ENCODE peak calls at places on chromosomes 11 and 22, in four cellular contexts. K is foreskin fibroblast, C is fibroblast of lung, D is hepatocyte. L is an unnamed sample.

GRCh38 chr11:79311461-79311860 is 129.4 kb downstream of the TENM4 start:
- DNase-seq in K (no peak), C (no peak), D (no peak), L (no peak)

GRCh38 chr11:77038029-77038824 is 4.0 kb downstream of the B3GNT6 start:
- DNase-seq in K (no peak), C (peak; percentile 43), D (no peak), L (no peak)

GRCh38 chr22:44329179-44329796 is 16.5 kb upstream of the SHISAL1 start:
- DNase-seq in K (no peak), C (no peak), D (no peak), L (peak; percentile 87)

GRCh38 chr22:20021196-20022181 is 579 bp downstream of the TANGO2 start:
- DNase-seq in K (peak; percentile 59), C (peak; percentile 58), D (peak; percentile 35), L (no peak)

GRCh38 chr11:48013269-48013901 is 33.0 kb downstream of the PTPRJ start:
- DNase-seq in K (no peak), C (peak; percentile 45), D (peak; percentile 37), L (peak; percentile 40)

GRCh38 chr11:78220218-78221157 is 31.8 kb downstream of the USP35 start:
- DNase-seq in K (no peak), C (no peak), D (no peak), L (peak; percentile 28)

GRCh38 chr11:3866206-3866605 is 10.7 kb downstream of the STIM1 start:
- DNase-seq in K (no peak), C (no peak), D (no peak), L (peak; percentile 85)

GRCh38 chr11:89612111-89612510 is 98.0 kb upstream of the TRIM77 start:
- DNase-seq in K (no peak), C (no peak), D (no peak), L (no peak)

GRCh38 chr22:20192293-20192971 is 41.6 kb upstream of the CCDC188 start:
- DNase-seq in K (no peak), C (no peak), D (no peak), L (no peak)

GRCh38 chr22:44684506-44685383 is 17.3 kb upstream of the PRR5 start:
- DNase-seq in K (peak; percentile 91), C (peak; percentile 86), D (peak; percentile 95), L (peak; percentile 91)

GRCh38 chr11:92709329-92709728 is 260.1 kb upstream of the MTNR1B start:
- DNase-seq in K (no peak), C (no peak), D (no peak), L (no peak)

GRCh38 chr22:25048659-25049657 is 96.4 kb downstream of the KIAA1671 start:
- DNase-seq in K (no peak), C (peak; percentile 36), D (peak; percentile 84), L (peak; percentile 69)

GRCh38 chr11:101166038-101166437 is 36.4 kb upstream of the PGR start:
- DNase-seq in K (no peak), C (no peak), D (no peak), L (no peak)

GRCh38 chr11:102836290-102836875 is 7.0 kb downstream of the MMP3 start:
- DNase-seq in K (peak; percentile 47), C (peak; percentile 93), D (no peak), L (no peak)

GRCh38 chr11:124740277-124740882 is 638 bp downstream of the NRGN start:
- DNase-seq in K (no peak), C (peak; percentile 21), D (no peak), L (peak; percentile 42)

GRCh38 chr22:38513063-38513462 is 7.0 kb upstream of the DDX17 start:
- DNase-seq in K (no peak), C (no peak), D (peak; percentile 36), L (peak; percentile 65)

GRCh38 chr11:116062526-116063171 is 558.4 kb upstream of the CADM1 start:
- DNase-seq in K (no peak), C (peak; percentile 14), D (peak; percentile 33), L (peak; percentile 27)

GRCh38 chr11:76147106-76147735 is 59.1 kb downstream of the WNT11 start:
- DNase-seq in K (no peak), C (no peak), D (no peak), L (no peak)

GRCh38 chr11:120212926-120213325 is 2.1 kb downstream of the OAF start:
- DNase-seq in K (no peak), C (no peak), D (no peak), L (no peak)

GRCh38 chr11:112523477-112523876 is 262.8 kb upstream of the PLET1 start:
- DNase-seq in K (no peak), C (no peak), D (no peak), L (no peak)

GRCh38 chr22:38316340-38317236 is 645 bp downstream of the CSNK1E start:
- DNase-seq in K (no peak), C (peak; percentile 60), D (peak; percentile 81), L (peak; percentile 60)

GRCh38 chr11:117945047-117945820 is 16.0 kb upstream of the TMPRSS13 start:
- DNase-seq in K (no peak), C (no peak), D (no peak), L (peak; percentile 56)

GRCh38 chr11:45097721-45098493 is 48.5 kb upstream of the PRDM11 start:
- DNase-seq in K (no peak), C (peak; percentile 66), D (peak; percentile 84), L (peak; percentile 25)

GRCh38 chr11:497565-498296 is 9.3 kb downstream of the RNH1 start:
- DNase-seq in K (no peak), C (no peak), D (no peak), L (no peak)

GRCh38 chr11:66889974-66890373 is 33.1 kb downstream of the LRFN4 start:
- DNase-seq in K (no peak), C (peak; percentile 22), D (no peak), L (no peak)

GRCh38 chr22:46004105-46004866 is 27.3 kb upstream of the WNT7B start:
- DNase-seq in K (no peak), C (no peak), D (no peak), L (no peak)

GRCh38 chr22:41021655-41022454 is 70.5 kb upstream of the EP300 start:
- DNase-seq in K (peak; percentile 56), C (peak; percentile 35), D (peak; percentile 87), L (peak; percentile 73)

DNA sequence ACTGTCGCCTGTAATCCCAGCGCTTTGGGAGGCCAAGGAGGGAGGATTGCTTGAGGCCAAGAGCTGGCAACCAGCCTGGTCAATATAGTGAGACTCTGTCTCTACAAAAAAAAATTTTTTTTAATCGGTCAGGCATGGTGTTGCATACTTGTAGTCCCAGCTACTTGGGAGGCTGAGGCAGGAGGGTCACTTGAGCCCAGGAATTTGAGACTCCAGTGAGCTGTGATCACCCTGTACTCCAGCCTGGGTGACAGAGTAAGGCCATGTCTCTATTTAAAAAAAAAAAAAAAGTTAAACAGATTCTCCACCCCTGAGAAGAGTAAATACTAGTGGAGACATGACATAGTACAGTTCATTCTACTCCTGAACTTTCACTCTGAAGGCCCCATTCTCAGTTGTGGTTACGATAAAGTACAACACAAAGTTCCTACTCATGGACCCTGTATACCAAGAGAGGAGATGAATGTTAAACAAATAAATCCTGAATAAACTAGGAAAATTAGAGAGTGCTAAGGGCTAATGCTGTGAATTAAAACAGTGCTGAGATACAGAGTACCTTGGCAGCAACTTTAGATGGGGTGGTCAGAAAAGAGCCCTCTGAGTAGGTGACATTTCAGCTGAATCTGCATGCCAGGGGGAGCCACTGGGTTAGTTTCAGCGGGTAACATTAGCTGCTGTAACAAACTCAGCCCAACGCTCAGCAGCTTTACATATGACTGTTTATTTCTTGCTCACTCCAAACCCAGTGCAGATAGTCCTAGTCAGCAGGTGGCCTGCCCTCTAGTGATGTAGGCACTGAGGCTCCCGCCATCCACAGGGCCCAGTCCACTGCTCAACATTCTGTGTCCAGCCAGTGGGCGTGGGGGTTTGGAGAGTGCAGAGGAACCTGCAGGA is 75.1 kb downstream of the DBX1 start:
- DNase-seq in K (no peak), C (no peak), D (peak; percentile 30), L (no peak)
- TF ChIP-seq CTCF in K (no peak), C (no peak), D (peak; percentile 16), L (no peak)

GRCh38 chr11:65315866-65316233 is 1.2 kb downstream of the CDC42EP2 start:
- DNase-seq in K (no peak), C (no peak), D (no peak), L (no peak)
- TF ChIP-seq CTCF in K (no peak), C (no peak), D (peak; percentile 2), L (no peak)

GRCh38 chr22:50626314-50626855 is 1.6 kb downstream of the ARSA start:
- DNase-seq in K (no peak), C (no peak), D (peak; percentile 3), L (no peak)
- TF ChIP-seq CTCF in K (no peak), C (no peak), D (no peak), L (no peak)

GRCh38 chr11:22539851-22540376 is 85.7 kb downstream of the FANCF start:
- DNase-seq in K (no peak), C (peak; percentile 43), D (peak; percentile 59), L (no peak)
- TF ChIP-seq CTCF in K (peak; percentile 69), C (peak; percentile 65), D (peak; percentile 77), L (peak; percentile 10)

DNA sequence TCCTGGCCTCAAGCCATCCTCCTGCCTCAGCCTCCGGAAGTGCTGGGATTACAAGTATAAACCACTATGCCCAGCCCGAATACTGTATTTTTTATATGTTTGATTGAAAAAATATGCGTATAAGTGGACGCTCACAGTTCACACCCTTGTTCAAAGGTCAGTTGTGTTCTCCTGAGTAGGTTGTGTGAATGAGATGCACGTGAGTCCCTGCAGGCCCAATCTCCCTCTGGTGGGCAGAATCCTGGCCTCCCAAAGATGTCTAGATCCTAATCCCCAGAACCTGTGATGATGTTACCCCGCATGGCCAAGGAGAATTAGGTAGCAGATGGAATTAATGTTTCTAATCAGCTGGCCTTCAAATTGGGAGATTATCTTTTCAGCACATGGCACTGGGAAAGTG is 41.9 kb downstream of the CTTN start:
- DNase-seq in K (no peak), C (no peak), D (no peak), L (no peak)
- TF ChIP-seq CTCF in K (no peak), C (no peak), D (peak; percentile 2), L (no peak)

DNA sequence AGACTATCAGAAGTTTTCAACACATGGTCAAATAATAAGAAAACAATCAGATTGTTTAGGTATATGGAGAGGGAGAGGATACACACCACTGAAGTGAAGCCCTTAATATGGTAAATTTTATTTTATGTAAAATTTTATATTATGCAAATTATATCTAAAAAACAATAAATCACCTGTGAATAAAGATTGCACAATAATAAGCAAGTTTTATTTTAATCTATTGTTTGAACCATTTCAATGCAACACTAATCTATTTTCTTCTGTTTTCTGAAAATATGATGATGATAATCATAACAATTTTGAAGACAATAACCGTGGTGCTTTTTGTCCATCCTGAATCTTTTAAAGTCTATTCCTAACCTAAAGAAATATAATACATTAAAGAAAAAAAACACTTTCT is 1473.5 kb upstream of the TENM4 start:
- DNase-seq in K (no peak), C (no peak), D (no peak), L (no peak)
- TF ChIP-seq CTCF in K (no peak), C (no peak), D (no peak), L (no peak)